ENCODE peak calls at places on chromosomes 11 and 22, in four cellular contexts. A is NCI-H345; K is GM12891; Y is stimulated activated naive CD4-positive, alpha-beta T cell. I is an unnamed sample.
A peak's percentile ranks its signal among the peaks of the same experiment; 100 is the strongest.

GRCh38 chr22:38403806-38404205 is 51.2 kb downstream of the KCNJ4 start:
- DNase-seq in K (no peak), A (no peak), Y (no peak), I (no peak)

GRCh38 chr22:43183496-43184263 is 3.3 kb downstream of the TTLL12 start:
- DNase-seq in A (no peak), Y (no peak), K (no peak), I (no peak)

GRCh38 chr22:44628856-44629255 is 73.1 kb upstream of the PRR5 start:
- DNase-seq in A (no peak), Y (no peak), K (no peak), I (no peak)

GRCh38 chr11:44943118-44943517 is 7.6 kb downstream of the TP53I11 start:
- DNase-seq in A (peak; percentile 79), K (no peak), Y (no peak), I (no peak)

GRCh38 chr11:3010521-3011275 is 18.6 kb upstream of the NAP1L4 start:
- DNase-seq in Y (no peak), K (no peak), A (no peak), I (peak; percentile 5)

GRCh38 chr22:49132009-49132408 is 695.7 kb downstream of the BRD1 start:
- DNase-seq in A (peak; percentile 64), K (no peak), Y (no peak), I (no peak)

GRCh38 chr22:42992092-42992491 is 22.9 kb downstream of the PACSIN2 start:
- DNase-seq in Y (no peak), K (no peak), A (no peak), I (no peak)

GRCh38 chr22:24950272-24950902 is 2.1 kb upstream of the KIAA1671 start:
- DNase-seq in A (no peak), Y (no peak), K (no peak), I (no peak)

GRCh38 chr11:102470257-102470656 is 17.7 kb upstream of the TMEM123 start:
- DNase-seq in Y (peak; percentile 79), K (no peak), A (no peak), I (no peak)

GRCh38 chr11:7532395-7532794 is 18.6 kb downstream of the PPFIBP2 start:
- DNase-seq in A (no peak), K (no peak), Y (no peak), I (no peak)

GRCh38 chr11:94895971-94896370 is 77.4 kb downstream of the CWC15 start:
- DNase-seq in K (no peak), Y (no peak), A (no peak), I (no peak)

GRCh38 chr22:45007946-45008852 is 1.6 kb downstream of the PHF21B start:
- DNase-seq in Y (no peak), K (no peak), A (no peak), I (peak; percentile 44)

I was measured in right lobe of liver.